ENCODE peak calls at places on chromosomes 4 and X, in four cellular contexts. Y is GM12878, J is K562, E is H1. Z is an unnamed sample.

GRCh38 chr4:91267543-91267942 is 1036.2 kb upstream of the GRID2 start:
- DNase-seq in E (no peak), J (no peak), Y (no peak), Z (no peak)

GRCh38 chrX:129665916-129666644 is 11.3 kb upstream of the APLN start:
- DNase-seq in E (no peak), J (no peak), Y (no peak), Z (no peak)

GRCh38 chr4:123986268-123986798 is 589.7 kb downstream of the SPRY1 start:
- DNase-seq in Y (no peak), J (no peak), E (no peak), Z (no peak)

GRCh38 chrX:3659761-3660160 is 53.7 kb downstream of the PRKX start:
- DNase-seq in E (no peak), Y (no peak), J (no peak), Z (no peak)

GRCh38 chr4:163447481-163447880 is 26.1 kb downstream of the TKTL2 start:
- DNase-seq in E (no peak), Y (no peak), J (no peak), Z (no peak)

GRCh38 chr4:145933134-145933533 is 5.5 kb downstream of the ZNF827 start:
- DNase-seq in Y (no peak), E (no peak), J (no peak), Z (no peak)

GRCh38 chrX:40922307-40922706 is 162.9 kb upstream of the USP9X start:
- DNase-seq in Y (no peak), J (peak), E (no peak), Z (peak)

GRCh38 chrX:39665830-39666518 is 431.8 kb downstream of the BCOR start:
- DNase-seq in J (no peak), E (no peak), Y (no peak), Z (no peak)

GRCh38 chrX:13386636-13387035 is 66.8 kb upstream of the ATXN3L start:
- DNase-seq in J (no peak), E (no peak), Y (no peak), Z (no peak)

GRCh38 chr4:12270546-12270945 is 841.9 kb upstream of the HS3ST1 start:
- DNase-seq in E (no peak), Y (no peak), J (no peak), Z (no peak)

GRCh38 chr4:118012142-118012541 is 22.1 kb upstream of the NDST3 start:
- DNase-seq in Y (no peak), J (no peak), E (no peak), Z (no peak)

GRCh38 chr4:23822181-23822580 is 67.7 kb downstream of the PPARGC1A start:
- DNase-seq in J (no peak), E (no peak), Y (no peak), Z (no peak)

GRCh38 chr4:5378002-5378401 is 326.7 kb downstream of the STK32B start:
- DNase-seq in J (peak), Y (no peak), E (no peak), Z (no peak)

GRCh38 chr4:121950212-121950679 is 1.6 kb downstream of the TRPC3 start:
- DNase-seq in Y (no peak), E (peak), J (peak), Z (peak)

GRCh38 chr4:123353656-123354055 is 42.9 kb upstream of the SPRY1 start:
- DNase-seq in Y (no peak), E (no peak), J (no peak), Z (no peak)

GRCh38 chr4:73762409-73762808 is 22.0 kb downstream of the CXCL8 start:
- DNase-seq in Y (peak), E (no peak), J (no peak), Z (no peak)

GRCh38 chr4:52995341-52996030 is 133.4 kb downstream of the RASL11B start:
- DNase-seq in J (no peak), Y (no peak), E (no peak), Z (no peak)

GRCh38 chr4:173333658-173334084 is 487 bp downstream of the HMGB2 start:
- DNase-seq in Y (no peak), J (peak), E (no peak), Z (peak)

GRCh38 chr4:81628489-81628888 is 156.8 kb upstream of the RASGEF1B start:
- DNase-seq in E (no peak), J (no peak), Y (no peak), Z (no peak)

GRCh38 chr4:4853921-4854648 is 5.4 kb upstream of the MSX1 start:
- DNase-seq in J (no peak), Y (no peak), E (no peak), Z (no peak)

GRCh38 chr4:138267835-138268234 is 25.7 kb upstream of the SLC7A11 start:
- DNase-seq in J (no peak), E (no peak), Y (no peak), Z (no peak)

GRCh38 chrX:20530319-20530979 is 263.7 kb upstream of the RPS6KA3 start:
- DNase-seq in Y (peak), E (no peak), J (peak), Z (peak)

GRCh38 chr4:129335263-129335662 is 239.3 kb downstream of the C4orf33 start:
- DNase-seq in Y (no peak), E (no peak), J (no peak), Z (no peak)

GRCh38 chr4:95362906-95363578 is 185.7 kb downstream of the UNC5C start:
- DNase-seq in E (no peak), Y (no peak), J (peak), Z (peak)

GRCh38 chr4:26081795-26082498 is 167.9 kb downstream of the SMIM20 start:
- DNase-seq in J (peak), E (no peak), Y (no peak), Z (no peak)

GRCh38 chr4:53130896-53131561 is 234.8 kb downstream of the SCFD2 start:
- DNase-seq in Y (no peak), E (no peak), J (no peak), Z (no peak)

GRCh38 chr4:121307441-121308327 is 73.1 kb downstream of the QRFPR start:
- DNase-seq in Y (peak), E (peak), J (peak), Z (no peak)

GRCh38 chr4:137635596-137635995 is 103.3 kb upstream of the PCDH18 start:
- DNase-seq in E (no peak), Y (no peak), J (no peak), Z (peak)

GRCh38 chr4:74320559-74321118 is 12.4 kb downstream of the EPGN start:
- DNase-seq in J (peak), Y (peak), E (peak), Z (peak)

GRCh38 chr4:8762356-8762755 is 109.3 kb downstream of the HMX1 start:
- DNase-seq in E (no peak), Y (no peak), J (no peak), Z (no peak)

GRCh38 chrX:129959493-129959832 is 23.0 kb upstream of the BCORL1 start:
- DNase-seq in Y (no peak), E (no peak), J (peak), Z (no peak)

GRCh38 chr4:751676-752075 is 46.0 kb downstream of the PCGF3 start:
- DNase-seq in J (no peak), E (no peak), Y (no peak), Z (peak)

GRCh38 chr4:26372525-26373172 is 51.8 kb downstream of the RBPJ start:
- DNase-seq in J (no peak), E (no peak), Y (peak), Z (peak)

DNA sequence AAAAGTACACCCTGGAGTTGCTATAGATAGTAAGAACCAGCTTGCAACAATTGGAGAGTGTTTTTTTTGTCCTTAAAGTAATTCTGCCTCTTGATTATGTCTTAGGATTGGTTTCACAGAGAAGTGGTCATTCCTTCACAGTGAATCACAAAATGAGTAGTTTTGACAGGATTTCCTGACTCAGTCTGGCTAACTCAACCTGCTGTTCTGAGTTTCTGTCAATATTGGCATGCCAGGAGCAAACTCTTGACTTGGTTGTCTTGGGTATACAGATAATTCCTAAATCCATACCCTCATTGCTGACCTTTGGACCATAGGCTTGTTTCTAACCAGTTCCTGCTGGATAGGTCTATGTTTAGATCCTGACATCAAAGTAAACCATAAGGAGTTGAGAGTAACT is 9.4 kb downstream of the FHIP1A start:
- DNase-seq in J (no peak), Y (no peak), E (no peak), Z (no peak)
- TF ChIP-seq NRF1 in J (no peak), Y (no peak), E (no peak), Z (no peak)

GRCh38 chr4:155900402-155900801 is 3.1 kb upstream of the TDO2 start:
- DNase-seq in Y (no peak), E (no peak), J (no peak), Z (no peak)
- H2AFZ ChIP-seq in Y (no peak), E (peak), J (no peak), Z (no peak)

GRCh38 chrX:23436875-23437274 is 102.2 kb downstream of the PTCHD1 start:
- DNase-seq in Y (no peak), J (no peak), E (peak), Z (no peak)

GRCh38 chrX:23435108-23435507 is 100.5 kb downstream of the PTCHD1 start:
- DNase-seq in E (no peak), J (no peak), Y (no peak), Z (no peak)

GRCh38 chrX:23435575-23435974 is 100.9 kb downstream of the PTCHD1 start:
- DNase-seq in J (no peak), Y (no peak), E (no peak), Z (no peak)

GRCh38 chrX:23434356-23434884 is 99.8 kb downstream of the PTCHD1 start:
- DNase-seq in J (no peak), E (no peak), Y (no peak), Z (no peak)
- TF ChIP-seq NRF1 in J (no peak), E (no peak), Y (no peak), Z (no peak)

GRCh38 chr4:42280327-42281095 is 116.8 kb upstream of the SHISA3 start:
- DNase-seq in E (no peak), Y (no peak), J (peak), Z (peak)

GRCh38 chr4:42282081-42282901 is 115.0 kb upstream of the SHISA3 start:
- DNase-seq in J (peak), E (no peak), Y (peak), Z (peak)

GRCh38 chr4:42284030-42284429 is 113.3 kb upstream of the SHISA3 start:
- DNase-seq in E (no peak), J (no peak), Y (no peak), Z (no peak)

GRCh38 chr4:42278709-42279324 is 118.5 kb upstream of the SHISA3 start:
- DNase-seq in Y (no peak), E (no peak), J (no peak), Z (no peak)

GRCh38 chr4:42281324-42282020 is 115.8 kb upstream of the SHISA3 start:
- DNase-seq in E (no peak), Y (peak), J (no peak), Z (no peak)
- H2AFZ ChIP-seq in E (peak), Y (peak), J (no peak), Z (no peak)

Z was measured in SK-N-SH.